ENCODE peak calls at places on chromosomes 13 and 19, in eight cellular contexts. G is right lobe of liver; S is non-pigmented ciliary epithelial cell; Z is activated CD4-positive, alpha-beta T cell treated with anti-CD3 and anti-CD28 coated beads for 24 hours; D is SK-N-SH; N is CD4-positive, alpha-beta T cell; P is effector CD4-positive, alpha-beta T cell; O is mesendoderm. H is an unnamed sample.

GRCh38 chr19:41940443-41941409 is 12.5 kb upstream of the ERFL start:
- DNase-seq in Z (no peak), D (peak), P (no peak), O (no peak), S (no peak), N (no peak), G (no peak), H (no peak)

GRCh38 chr13:31775686-31776085 is 36.4 kb downstream of the RXFP2 start:
- DNase-seq in P (no peak), N (no peak), D (no peak), Z (no peak), S (no peak), G (no peak), O (no peak), H (no peak)

GRCh38 chr13:111970501-111971155 is 96.3 kb upstream of the SOX1 start:
- DNase-seq in N (no peak), G (no peak), S (no peak), Z (no peak), O (no peak), D (no peak), P (no peak), H (no peak)

GRCh38 chr13:46896346-46897138 is at the start of gene HTR2A:
- DNase-seq in Z (no peak), N (no peak), G (peak), D (no peak), P (no peak), O (no peak), S (no peak), H (no peak)

GRCh38 chr19:16198363-16198636 is 589 bp downstream of the AP1M1 start:
- DNase-seq in Z (no peak), P (no peak), G (peak), S (no peak), O (no peak), D (no peak), N (no peak), H (no peak)

GRCh38 chr13:48801255-48801654 is 147.5 kb downstream of the CYSLTR2 start:
- DNase-seq in P (no peak), O (no peak), D (peak), N (no peak), S (no peak), G (no peak), Z (no peak), H (no peak)

GRCh38 chr19:14102756-14103155 is 12.2 kb upstream of the SAMD1 start:
- DNase-seq in Z (no peak), D (no peak), P (no peak), N (no peak), G (no peak), O (no peak), S (no peak), H (no peak)

GRCh38 chr19:45883881-45884681 is 1.9 kb downstream of the IRF2BP1 start:
- DNase-seq in S (no peak), P (no peak), D (peak), G (no peak), Z (no peak), O (no peak), N (no peak), H (no peak)

GRCh38 chr13:47085346-47085745 is 188.5 kb upstream of the HTR2A start:
- DNase-seq in G (no peak), P (no peak), D (no peak), Z (no peak), O (no peak), N (no peak), S (no peak), H (no peak)

GRCh38 chr19:10568444-10568825 is 344 bp downstream of the CDKN2D start:
- DNase-seq in O (peak), S (no peak), Z (no peak), N (peak), D (no peak), P (no peak), G (peak), H (no peak)

GRCh38 chr19:32351807-32352630 is 6.6 kb downstream of the ZNF507 start:
- DNase-seq in Z (no peak), D (no peak), G (no peak), O (no peak), S (no peak), P (no peak), N (no peak), H (no peak)

GRCh38 chr19:8194528-8195275 is 14.5 kb upstream of the CERS4 start:
- DNase-seq in N (peak), D (no peak), Z (no peak), O (no peak), S (no peak), P (peak), G (no peak), H (no peak)

GRCh38 chr13:33347866-33348265 is 62.3 kb upstream of the STARD13 start:
- DNase-seq in G (no peak), N (no peak), S (no peak), P (no peak), D (no peak), O (no peak), Z (no peak), H (no peak)

GRCh38 chr13:43196750-43197149 is 173.4 kb downstream of the DNAJC15 start:
- DNase-seq in Z (no peak), G (no peak), D (no peak), S (no peak), N (no peak), P (no peak), O (no peak), H (no peak)

GRCh38 chr19:12967907-12968306 is 1.5 kb upstream of the DAND5 start:
- DNase-seq in G (no peak), P (no peak), S (no peak), N (no peak), D (no peak), O (no peak), Z (no peak), H (no peak)

GRCh38 chr19:18675779-18676178 is 7.7 kb upstream of the CRTC1 start:
- DNase-seq in P (no peak), S (no peak), N (no peak), Z (no peak), G (no peak), O (peak), D (no peak), H (no peak)

GRCh38 chr13:111066544-111066943 is 48.6 kb upstream of the ARHGEF7 start:
- DNase-seq in Z (no peak), G (no peak), N (no peak), D (peak), S (no peak), P (no peak), O (peak), H (no peak)

GRCh38 chr19:55266840-55267239 is 8.0 kb upstream of the PPP6R1 start:
- DNase-seq in S (no peak), Z (no peak), G (no peak), D (no peak), O (no peak), P (no peak), N (no peak), H (no peak)

GRCh38 chr19:42345191-42345812 is 19.9 kb downstream of the MEGF8 start:
- DNase-seq in O (no peak), G (no peak), D (no peak), Z (no peak), N (no peak), S (no peak), P (no peak), H (no peak)

GRCh38 chr19:35107541-35107939 is 8.1 kb upstream of the FXYD3 start:
- DNase-seq in P (no peak), Z (no peak), N (no peak), O (no peak), S (no peak), G (no peak), D (no peak), H (no peak)

GRCh38 chr19:7552781-7553180 is 17.3 kb downstream of the PNPLA6 start:
- DNase-seq in G (no peak), D (peak), O (no peak), S (no peak), P (no peak), N (no peak), Z (no peak), H (no peak)

GRCh38 chr13:42047561-42048322 is 706 bp upstream of the DGKH start:
- DNase-seq in O (peak), G (peak), D (peak), N (no peak), P (peak), Z (no peak), S (no peak), H (no peak)

GRCh38 chr13:30340367-30341184 is 33.2 kb upstream of the KATNAL1 start:
- DNase-seq in Z (no peak), D (peak), S (peak), O (peak), G (peak), N (no peak), P (no peak), H (no peak)

GRCh38 chr19:37251308-37252229 is 33.6 kb downstream of the ZNF383 start:
- DNase-seq in D (peak), N (no peak), S (peak), P (peak), O (peak), G (peak), Z (no peak), H (peak)

GRCh38 chr13:62875118-62875640 is 1459.5 kb upstream of the PCDH20 start:
- DNase-seq in S (no peak), G (no peak), D (no peak), Z (no peak), N (no peak), O (no peak), P (no peak), H (peak)

H was measured in NCI-H1436 treated with DMSO at 0.1 percent for 48 hours.